ENCODE peak calls at places on chromosomes 6 and 20, in five cellular contexts. O is CD8-positive, alpha-beta T cell; I is A549; W is left ventricle myocardium inferior; L is tibial artery. X is an unnamed sample.

GRCh38 chr6:41901882-41902519 is 6.8 kb upstream of the USP49 start:
- DNase-seq in I (peak; percentile 52), L (no peak), O (peak; percentile 31), W (no peak), X (peak; percentile 34)

GRCh38 chr6:112054001-112054400 is at the start of gene CCN6:
- DNase-seq in I (no peak), O (no peak), L (no peak), W (no peak), X (no peak)

GRCh38 chr6:1286972-1287600 is 24.8 kb upstream of the FOXQ1 start:
- DNase-seq in L (no peak), W (no peak), I (peak; percentile 67), O (no peak), X (no peak)

GRCh38 chr6:163543311-163543710 is 128.8 kb downstream of the QKI start:
- DNase-seq in I (no peak), O (no peak), W (no peak), L (no peak), X (no peak)

GRCh38 chr20:32368930-32369329 is 10.8 kb downstream of the ASXL1 start:
- DNase-seq in L (no peak), I (no peak), O (no peak), W (no peak), X (no peak)

GRCh38 chr20:58223358-58223941 is 5.0 kb downstream of the ANKRD60 start:
- DNase-seq in L (no peak), W (no peak), O (no peak), I (no peak), X (no peak)

GRCh38 chr6:148887181-148887580 is 140.4 kb downstream of the UST start:
- DNase-seq in W (no peak), L (no peak), O (no peak), I (no peak), X (no peak)

GRCh38 chr6:152943260-152943897 is 39.5 kb downstream of the FBXO5 start:
- DNase-seq in W (no peak), I (no peak), L (no peak), O (no peak), X (no peak)

GRCh38 chr6:40343887-40344565 is 243.1 kb downstream of the LRFN2 start:
- DNase-seq in O (no peak), L (no peak), I (no peak), W (no peak), X (no peak)

GRCh38 chr6:141103246-141103645 is 1029.5 kb upstream of the GJE1 start:
- DNase-seq in L (no peak), O (no peak), W (no peak), I (no peak), X (no peak)

GRCh38 chr20:1295276-1295930 is 29.3 kb downstream of the SNPH start:
- DNase-seq in I (no peak), W (no peak), O (no peak), L (no peak), X (no peak)

GRCh38 chr6:56004421-56004820 is 129.0 kb upstream of the BMP5 start:
- DNase-seq in O (no peak), W (no peak), L (no peak), I (no peak), X (no peak)

GRCh38 chr6:29722773-29723665 is at the start of gene HLA-F:
- DNase-seq in W (peak; percentile 85), I (peak; percentile 68), L (peak; percentile 94), O (peak; percentile 74), X (peak; percentile 78)

GRCh38 chr20:58547527-58548475 is 32.6 kb upstream of the APCDD1L start:
- DNase-seq in I (no peak), L (no peak), W (no peak), O (no peak), X (no peak)

GRCh38 chr6:8277769-8278168 is 157.6 kb downstream of the SLC35B3 start:
- DNase-seq in W (no peak), I (no peak), L (no peak), O (no peak), X (no peak)

DNA sequence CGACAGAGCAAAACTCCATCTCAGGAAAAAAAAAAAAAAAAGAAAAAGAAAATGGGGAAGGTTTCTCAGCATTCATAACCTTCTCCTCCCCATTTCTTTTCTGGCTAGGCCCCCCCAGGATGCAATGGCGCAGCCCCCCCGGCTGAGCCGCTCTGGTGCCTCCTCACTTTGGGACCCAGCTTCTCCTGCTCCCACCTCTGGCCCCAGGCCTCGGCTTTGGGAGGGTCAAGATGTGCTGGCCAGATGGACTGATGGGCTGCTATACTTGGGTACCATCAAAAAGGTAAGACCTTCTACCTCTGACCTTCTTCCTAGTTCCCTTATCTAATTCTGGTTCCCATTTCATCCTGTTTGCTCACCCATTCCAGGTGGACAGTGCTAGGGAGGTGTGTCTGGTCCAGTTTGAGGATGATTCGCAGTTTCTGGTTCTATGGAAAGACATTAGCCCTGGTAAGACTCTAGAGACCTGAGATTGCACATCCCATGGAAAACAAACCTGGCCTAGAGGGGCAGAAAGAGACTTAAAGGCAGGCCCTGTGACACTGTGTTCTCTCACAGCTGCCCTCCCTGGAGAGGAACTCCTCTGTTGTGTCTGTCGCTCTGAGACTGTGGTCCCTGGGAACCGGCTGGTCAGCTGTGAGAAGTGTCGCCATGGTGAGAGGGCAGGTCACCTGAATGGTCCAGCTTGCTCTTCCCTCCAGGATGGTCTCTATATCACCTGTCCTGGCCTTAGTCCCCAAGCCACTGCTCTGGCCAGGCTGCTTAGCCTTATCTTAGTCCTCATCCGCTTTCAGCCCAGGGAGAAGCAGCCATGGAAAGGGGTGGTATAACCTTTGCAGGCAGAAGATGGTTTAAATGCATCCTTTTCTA is 1.6 kb downstream of the PHF1 start:
- DNase-seq in W (no peak), L (no peak), O (no peak), I (no peak), X (no peak)
- H3K4me1 ChIP-seq in W (peaks cover 65% of the 10 kb centered on the region), L (peaks cover 36% of the 10 kb centered on the region), O (peaks cover 62% of the 10 kb centered on the region), I (peaks cover 33% of the 10 kb centered on the region), X (peaks cover 49% of the 10 kb centered on the region)

GRCh38 chr6:52540286-52540902 is 36.5 kb downstream of the TRAM2 start:
- DNase-seq in O (no peak), I (no peak), L (no peak), W (no peak), X (no peak)

GRCh38 chr6:52541135-52541534 is 35.7 kb downstream of the TRAM2 start:
- DNase-seq in O (no peak), L (no peak), W (no peak), I (no peak), X (no peak)

GRCh38 chr6:52538252-52538905 is 38.5 kb downstream of the TRAM2 start:
- DNase-seq in W (no peak), L (no peak), I (no peak), O (no peak), X (no peak)

GRCh38 chr6:52538921-52539354 is 37.9 kb downstream of the TRAM2 start:
- DNase-seq in L (no peak), O (no peak), I (no peak), W (no peak), X (no peak)

GRCh38 chr6:52539607-52540006 is 37.3 kb downstream of the TRAM2 start:
- DNase-seq in O (no peak), L (no peak), W (no peak), I (no peak), X (no peak)
- H3K27ac ChIP-seq in O (no peak overlapping the region), L (peak overlapping the region; percentile 87), W (no peak overlapping the region), I (peak overlapping the region; percentile 60), X (no peak overlapping the region)

GRCh38 chr6:31622678-31623077 is 2.2 kb downstream of the PRRC2A start:
- DNase-seq in L (no peak), O (no peak), I (no peak), W (no peak), X (no peak)
- H3K4me3 ChIP-seq in L (no peak overlapping the region), O (no peak overlapping the region), I (peak overlapping the region; percentile 81), W (peak overlapping the region; percentile 89), X (no peak overlapping the region)

GRCh38 chr6:35729722-35730121 is 7.1 kb upstream of the ARMC12 start:
- DNase-seq in I (no peak), O (no peak), L (no peak), W (no peak), X (no peak)

GRCh38 chr6:35733633-35734032 is 3.2 kb upstream of the ARMC12 start:
- DNase-seq in W (no peak), L (no peak), O (no peak), I (no peak), X (no peak)

GRCh38 chr6:35731414-35731735 is 5.5 kb upstream of the ARMC12 start:
- DNase-seq in O (peak; percentile 88), W (peak; percentile 99), I (peak; percentile 83), L (peak; percentile 98), X (peak; percentile 81)

GRCh38 chr6:35730745-35731413 is 6.0 kb upstream of the ARMC12 start:
- DNase-seq in O (no peak), W (no peak), I (peak; percentile 23), L (no peak), X (no peak)

GRCh38 chr6:35731736-35732532 is 4.9 kb upstream of the ARMC12 start:
- DNase-seq in W (peak; percentile 99), I (peak; percentile 83), L (peak; percentile 99), O (peak; percentile 91), X (peak; percentile 82)
- H3K4me1 ChIP-seq in W (peaks cover 78% of the 10 kb centered on the region), I (peaks cover 46% of the 10 kb centered on the region), L (peaks cover 51% of the 10 kb centered on the region), O (peaks cover 87% of the 10 kb centered on the region), X (peaks cover 69% of the 10 kb centered on the region)